ENCODE peak calls at places on chromosomes 2 and 18, in seven cellular contexts. M is stimulated activated naive CD8-positive, alpha-beta T cell treated with anti-CD3 and anti-CD28 coated beads, Interleukin-15, amount 100 ng/mL, for 72 hours; E is effector CD8-positive, alpha-beta T cell; L is NCI-H2107; C is GM03348; B is nephron progenitor cell; Y is DND-41. J is an unnamed sample.

GRCh38 chr2:158753561-158754302 is 41.4 kb upstream of the DAPL1 start:
- DNase-seq in E (no peak), M (peak; percentile 13), L (peak; percentile 15), Y (peak; percentile 43), B (peak; percentile 43), C (peak; percentile 86), J (no peak)

GRCh38 chr18:44594779-44595467 is 85.8 kb upstream of the SETBP1 start:
- DNase-seq in E (no peak), C (peak; percentile 49), Y (no peak), B (no peak), L (no peak), M (no peak), J (no peak)

GRCh38 chr2:9975328-9975727 is 23.8 kb downstream of the GRHL1 start:
- DNase-seq in C (no peak), M (no peak), Y (no peak), B (no peak), L (no peak), E (no peak), J (no peak)

GRCh38 chr2:18404708-18405107 is 155.7 kb downstream of the RDH14 start:
- DNase-seq in E (no peak), C (no peak), Y (no peak), L (no peak), B (no peak), M (no peak), J (no peak)

GRCh38 chr2:137252934-137253333 is 487.6 kb downstream of the THSD7B start:
- DNase-seq in B (no peak), M (no peak), E (no peak), C (peak; percentile 44), L (no peak), Y (no peak), J (no peak)

GRCh38 chr2:85814802-85815550 is 61.2 kb downstream of the ATOH8 start:
- DNase-seq in L (no peak), E (no peak), Y (no peak), C (no peak), B (no peak), M (no peak), J (no peak)

GRCh38 chr2:37827911-37828411 is 97.1 kb upstream of the RMDN2 start:
- DNase-seq in C (peak; percentile 51), E (no peak), M (no peak), Y (no peak), B (no peak), L (no peak), J (no peak)

GRCh38 chr18:63111549-63112402 is 207.8 kb downstream of the BCL2 start:
- DNase-seq in B (no peak), Y (no peak), M (no peak), E (no peak), C (no peak), L (no peak), J (no peak)

GRCh38 chr18:74803117-74803516 is 205.4 kb downstream of the ZNF407 start:
- DNase-seq in C (no peak), L (no peak), Y (no peak), B (no peak), M (no peak), E (no peak), J (no peak)

GRCh38 chr2:2698182-2699116 is 367.4 kb upstream of the MYT1L start:
- DNase-seq in C (no peak), M (no peak), Y (no peak), E (no peak), B (no peak), L (peak; percentile 36), J (peak; percentile 19)

GRCh38 chr18:62088146-62088545 is 98.7 kb downstream of the PIGN start:
- DNase-seq in Y (no peak), L (no peak), M (no peak), E (no peak), B (no peak), C (peak; percentile 50), J (no peak)

J was measured in NCI-H187 treated with DMSO at 0.1 percent for 48 hours.